ENCODE peak calls at places on chromosomes 11 and 22, in nine cellular contexts. E, U, R, K, Q, Y, B, G and X are unnamed samples.

GRCh38 chr11:60982184-60982583 is 10.7 kb downstream of the CD6 start:
- DNase-seq in E (no peak), U (no peak), R (no peak), K (no peak), Q (no peak), Y (no peak), B (peak; percentile 35), G (no peak), X (no peak)

GRCh38 chr11:1740786-1741530 is 9.4 kb downstream of the IFITM10 start:
- DNase-seq in E (no peak), U (no peak), R (peak; percentile 32), K (peak; percentile 17), Q (no peak), Y (no peak), B (no peak), G (no peak), X (no peak)

GRCh38 chr11:94586978-94587377 is 19.8 kb downstream of the PIWIL4 start:
- DNase-seq in E (no peak), U (no peak), R (no peak), K (no peak), Q (no peak), Y (no peak), B (no peak), G (no peak), X (no peak)

GRCh38 chr22:45224988-45225731 is 15.5 kb downstream of the KIAA0930 start:
- DNase-seq in E (no peak), U (no peak), R (peak; percentile 68), K (no peak), Q (no peak), Y (no peak), B (peak; percentile 63), G (no peak), X (no peak)

GRCh38 chr11:115590254-115590653 is 86.0 kb upstream of the CADM1 start:
- DNase-seq in E (no peak), U (no peak), R (no peak), K (no peak), Q (no peak), Y (no peak), B (no peak), G (no peak), X (no peak)

GRCh38 chr22:20750461-20751184 is 23.3 kb upstream of the SERPIND1 start:
- DNase-seq in E (peak; percentile 50), U (peak; percentile 83), R (no peak), K (peak; percentile 61), Q (peak; percentile 38), Y (peak; percentile 72), B (no peak), G (no peak), X (peak; percentile 77)

GRCh38 chr11:15750535-15751297 is 605.6 kb downstream of the SOX6 start:
- DNase-seq in E (no peak), U (no peak), R (no peak), K (no peak), Q (no peak), Y (no peak), B (no peak), G (no peak), X (no peak)

GRCh38 chr11:91244921-91245320 is 979.7 kb upstream of the FAT3 start:
- DNase-seq in E (no peak), U (no peak), R (no peak), K (no peak), Q (no peak), Y (no peak), B (no peak), G (no peak), X (no peak)

GRCh38 chr11:121337078-121337477 is 44.5 kb downstream of the SC5D start:
- DNase-seq in E (no peak), U (no peak), R (no peak), K (no peak), Q (no peak), Y (no peak), B (no peak), G (no peak), X (no peak)

GRCh38 chr11:68328374-68329091 is 16.1 kb downstream of the LRP5 start:
- DNase-seq in E (peak; percentile 51), U (peak; percentile 84), R (no peak), K (no peak), Q (peak; percentile 70), Y (no peak), B (no peak), G (no peak), X (peak; percentile 72)

GRCh38 chr11:65108469-65109123 is 3.1 kb upstream of the TM7SF2 start:
- DNase-seq in E (peak; percentile 80), U (no peak), R (peak; percentile 75), K (no peak), Q (no peak), Y (no peak), B (no peak), G (no peak), X (no peak)

GRCh38 chr11:88831303-88831890 is 234.4 kb downstream of the GRM5 start:
- DNase-seq in E (no peak), U (no peak), R (no peak), K (no peak), Q (no peak), Y (no peak), B (no peak), G (no peak), X (no peak)

GRCh38 chr11:123451183-123451907 is 21.3 kb downstream of the GRAMD1B start:
- DNase-seq in E (no peak), U (no peak), R (no peak), K (no peak), Q (no peak), Y (no peak), B (no peak), G (no peak), X (no peak)

GRCh38 chr11:65558785-65559509 is 788 bp upstream of the LTBP3 start:
- DNase-seq in E (peak; percentile 44), U (peak; percentile 72), R (peak; percentile 79), K (no peak), Q (no peak), Y (no peak), B (peak; percentile 77), G (no peak), X (peak; percentile 91)

GRCh38 chr22:25404556-25404922 is 159.9 kb upstream of the GRK3 start:
- DNase-seq in E (no peak), U (no peak), R (peak; percentile 84), K (no peak), Q (no peak), Y (no peak), B (peak; percentile 74), G (no peak), X (peak; percentile 61)

GRCh38 chr22:25403752-25404471 is 160.6 kb upstream of the GRK3 start:
- DNase-seq in E (no peak), U (no peak), R (no peak), K (no peak), Q (no peak), Y (no peak), B (no peak), G (no peak), X (peak; percentile 64)

GRCh38 chr22:25405854-25406509 is 158.5 kb upstream of the GRK3 start:
- DNase-seq in E (no peak), U (no peak), R (no peak), K (no peak), Q (no peak), Y (no peak), B (peak; percentile 57), G (no peak), X (no peak)

GRCh38 chr22:25406510-25407210 is 157.8 kb upstream of the GRK3 start:
- DNase-seq in E (no peak), U (no peak), R (no peak), K (no peak), Q (no peak), Y (no peak), B (peak; percentile 67), G (no peak), X (peak; percentile 73)

DNA sequence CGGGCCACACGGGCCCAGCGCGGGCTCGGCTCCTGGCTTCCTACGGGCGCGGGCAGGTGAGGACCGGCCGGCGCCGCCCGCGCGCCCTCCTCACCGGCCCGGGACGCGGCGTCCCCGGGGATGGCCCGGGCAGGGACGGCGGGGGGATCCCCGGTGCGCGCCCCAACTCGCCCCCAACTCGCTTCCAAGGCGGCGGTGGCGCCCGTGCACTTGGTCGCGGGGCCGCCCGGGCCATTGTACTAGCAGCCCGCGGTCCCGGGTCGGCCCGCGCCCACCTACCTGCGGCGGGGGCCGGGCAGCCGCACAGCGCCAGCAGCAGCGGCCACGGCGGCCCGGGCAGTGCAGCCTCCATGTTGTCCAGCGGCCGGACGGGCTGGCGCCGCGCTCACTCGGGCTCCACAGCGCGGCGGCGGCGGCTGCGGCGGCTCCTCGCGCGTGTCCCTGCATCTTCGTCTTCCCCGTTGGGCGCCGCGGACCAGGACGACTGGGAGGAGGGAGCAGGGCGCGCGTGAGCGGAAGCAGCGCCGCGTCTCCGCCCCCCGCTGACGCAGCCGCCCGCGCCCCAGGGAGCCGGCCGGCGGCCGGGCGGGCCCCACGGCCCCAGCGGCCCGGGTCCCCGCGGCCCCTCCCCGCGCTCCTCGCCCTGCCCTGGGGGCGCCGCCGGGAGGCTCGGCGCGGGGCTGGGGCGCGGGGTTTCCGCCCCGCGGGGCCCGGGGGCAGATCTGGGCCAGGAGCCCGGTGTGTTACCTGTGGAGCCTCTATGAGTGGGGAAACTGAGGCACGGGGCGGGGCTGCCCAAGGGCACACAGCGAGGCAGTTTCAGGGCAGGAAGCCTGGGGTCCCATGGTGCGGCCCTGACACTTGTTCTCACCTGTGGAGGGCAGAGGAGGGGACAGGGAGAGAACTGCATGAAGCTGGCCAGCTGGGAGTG is 159.3 kb upstream of the GRK3 start:
- DNase-seq in E (peak; percentile 83), U (no peak), R (peak; percentile 95), K (peak; percentile 73), Q (peak; percentile 86), Y (peak; percentile 73), B (peak; percentile 79), G (no peak), X (peak; percentile 88)
- TF ChIP-seq POLR2AphosphoS5 in E (peak; percentile 87), U (peak; percentile 45), R (peak; percentile 83), K (peak; percentile 20), Q (peak; percentile 84), Y (peak; percentile 47), B (no peak), G (peak; percentile 60), X (peak; percentile 87)

GRCh38 chr11:120335928-120336640 is at the start of gene ARHGEF12:
- DNase-seq in E (peak; percentile 96), U (peak; percentile 95), R (peak; percentile 96), K (peak; percentile 95), Q (peak; percentile 96), Y (peak; percentile 95), B (peak; percentile 97), G (peak; percentile 93), X (peak; percentile 98)
- TF ChIP-seq POLR2A in E (no peak), U (peak; percentile 80), R (no peak), K (peak; percentile 72), Q (peak; percentile 79), Y (peak; percentile 60), B (peak; percentile 61), G (peak; percentile 60), X (peak; percentile 46)

DNA sequence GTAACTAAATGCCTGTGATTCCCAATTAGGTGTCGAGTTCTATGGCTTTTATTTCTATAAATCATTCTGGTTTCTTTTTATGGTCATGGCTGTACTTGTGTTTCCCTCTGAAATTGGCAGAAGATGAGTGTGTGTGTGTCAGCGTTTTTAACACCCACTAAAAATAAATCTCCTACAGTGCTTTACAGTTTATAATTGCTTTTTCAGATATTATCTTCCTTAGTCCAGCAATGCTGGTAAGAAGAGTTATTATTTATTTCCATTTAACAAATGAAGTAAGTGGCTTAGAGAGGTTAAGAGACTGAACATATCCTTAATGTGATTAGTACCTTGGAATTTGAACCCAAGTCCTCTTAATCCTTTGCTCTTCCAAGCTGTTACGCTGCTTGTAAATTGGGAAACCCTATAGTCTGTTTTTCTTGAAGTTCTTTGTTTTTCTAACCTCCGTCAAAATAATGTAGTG is 125.2 kb downstream of the TEAD1 start:
- DNase-seq in E (no peak), U (peak; percentile 40), R (no peak), K (no peak), Q (no peak), Y (no peak), B (no peak), G (no peak), X (no peak)
- H3K4me1 ChIP-seq in E (peaks cover 72% of the 10 kb centered on the region), U (peaks cover 33% of the 10 kb centered on the region), R (no peaks in the 10 kb centered on the region), K (no peaks in the 10 kb centered on the region), Q (peaks cover 50% of the 10 kb centered on the region), Y (peaks cover 14% of the 10 kb centered on the region), B (peaks cover 59% of the 10 kb centered on the region), G (peaks cover 67% of the 10 kb centered on the region), X (no peaks in the 10 kb centered on the region)

GRCh38 chr22:30206964-30207363 is 39.6 kb downstream of the LIF start:
- DNase-seq in E (peak; percentile 35), U (peak; percentile 21), R (no peak), K (peak; percentile 67), Q (no peak), Y (no peak), B (peak; percentile 90), G (peak; percentile 78), X (peak; percentile 82)
- TF ChIP-seq POLR2AphosphoS5 in E (no peak), U (peak; percentile 29), R (no peak), K (peak; percentile 55), Q (no peak), Y (no peak), B (peak; percentile 11), G (no peak), X (no peak)